ENCODE peak calls at places on chromosomes 12 and 14, in seven cellular contexts. One of them, this sample, is unnamed.

GRCh38 chr12:6334940-6335450 is 6.9 kb downstream of the TNFRSF1A start:
- DNase-seq in bronchial epithelial cell: no peak
- DNase-seq in upper lobe of right lung: no peak
- DNase-seq in fibroblast of mammary gland: peak; percentile 43
- DNase-seq in effector memory CD8-positive, alpha-beta T cell: no peak
- DNase-seq in LoVo: no peak
- DNase-seq in Right ventricle myocardium inferior: peak; percentile 70
- DNase-seq in this sample: peak; percentile 11

GRCh38 chr12:124423683-124424515 is 129.0 kb downstream of the RFLNA start:
- DNase-seq in LoVo: no peak
- DNase-seq in effector memory CD8-positive, alpha-beta T cell: peak; percentile 9
- DNase-seq in fibroblast of mammary gland: no peak
- DNase-seq in Right ventricle myocardium inferior: no peak
- DNase-seq in bronchial epithelial cell: no peak
- DNase-seq in upper lobe of right lung: no peak
- DNase-seq in this sample: no peak

GRCh38 chr12:31868980-31869379 is 90.2 kb upstream of the RESF1 start:
- DNase-seq in LoVo: peak; percentile 35
- DNase-seq in fibroblast of mammary gland: peak; percentile 48
- DNase-seq in effector memory CD8-positive, alpha-beta T cell: no peak
- DNase-seq in bronchial epithelial cell: peak; percentile 44
- DNase-seq in upper lobe of right lung: no peak
- DNase-seq in Right ventricle myocardium inferior: no peak
- DNase-seq in this sample: peak; percentile 3

GRCh38 chr12:113844495-113845175 is 121.5 kb downstream of the RBM19 start:
- DNase-seq in upper lobe of right lung: no peak
- DNase-seq in LoVo: no peak
- DNase-seq in effector memory CD8-positive, alpha-beta T cell: no peak
- DNase-seq in Right ventricle myocardium inferior: peak; percentile 63
- DNase-seq in bronchial epithelial cell: no peak
- DNase-seq in fibroblast of mammary gland: no peak
- DNase-seq in this sample: no peak

GRCh38 chr12:87427770-87428169 is 601.4 kb downstream of the C12orf50 start:
- DNase-seq in upper lobe of right lung: no peak
- DNase-seq in fibroblast of mammary gland: no peak
- DNase-seq in effector memory CD8-positive, alpha-beta T cell: no peak
- DNase-seq in bronchial epithelial cell: peak; percentile 92
- DNase-seq in LoVo: peak; percentile 56
- DNase-seq in Right ventricle myocardium inferior: no peak
- DNase-seq in this sample: no peak

GRCh38 chr12:21483531-21483930 is 17.9 kb downstream of the RECQL start:
- DNase-seq in LoVo: no peak
- DNase-seq in effector memory CD8-positive, alpha-beta T cell: no peak
- DNase-seq in Right ventricle myocardium inferior: no peak
- DNase-seq in upper lobe of right lung: no peak
- DNase-seq in bronchial epithelial cell: no peak
- DNase-seq in fibroblast of mammary gland: no peak
- DNase-seq in this sample: no peak

GRCh38 chr14:92952497-92953298 is 29.7 kb downstream of the CHGA start:
- DNase-seq in upper lobe of right lung: peak; percentile 75
- DNase-seq in effector memory CD8-positive, alpha-beta T cell: no peak
- DNase-seq in Right ventricle myocardium inferior: peak; percentile 87
- DNase-seq in fibroblast of mammary gland: no peak
- DNase-seq in bronchial epithelial cell: no peak
- DNase-seq in LoVo: no peak
- DNase-seq in this sample: no peak

GRCh38 chr12:12327802-12328201 is 22.2 kb downstream of the MANSC1 start:
- DNase-seq in bronchial epithelial cell: peak; percentile 65
- DNase-seq in LoVo: peak; percentile 86
- DNase-seq in upper lobe of right lung: no peak
- DNase-seq in effector memory CD8-positive, alpha-beta T cell: peak; percentile 30
- DNase-seq in fibroblast of mammary gland: peak; percentile 76
- DNase-seq in Right ventricle myocardium inferior: no peak
- DNase-seq in this sample: peak; percentile 60

GRCh38 chr12:85874064-85874463 is at the start of gene NTS:
- DNase-seq in Right ventricle myocardium inferior: no peak
- DNase-seq in effector memory CD8-positive, alpha-beta T cell: no peak
- DNase-seq in LoVo: no peak
- DNase-seq in bronchial epithelial cell: peak; percentile 7
- DNase-seq in fibroblast of mammary gland: no peak
- DNase-seq in upper lobe of right lung: no peak
- DNase-seq in this sample: no peak

GRCh38 chr14:51386983-51387730 is 147.1 kb downstream of the TMX1 start:
- DNase-seq in Right ventricle myocardium inferior: no peak
- DNase-seq in upper lobe of right lung: no peak
- DNase-seq in effector memory CD8-positive, alpha-beta T cell: no peak
- DNase-seq in LoVo: no peak
- DNase-seq in fibroblast of mammary gland: peak; percentile 61
- DNase-seq in bronchial epithelial cell: no peak
- DNase-seq in this sample: peak; percentile 31

GRCh38 chr14:53411110-53411509 is 258.0 kb upstream of the DDHD1 start:
- DNase-seq in upper lobe of right lung: no peak
- DNase-seq in Right ventricle myocardium inferior: no peak
- DNase-seq in bronchial epithelial cell: peak; percentile 14
- DNase-seq in effector memory CD8-positive, alpha-beta T cell: no peak
- DNase-seq in LoVo: no peak
- DNase-seq in fibroblast of mammary gland: peak; percentile 79
- DNase-seq in this sample: peak; percentile 85

GRCh38 chr12:34347367-34347766 is 325.1 kb downstream of the ALG10 start:
- DNase-seq in upper lobe of right lung: no peak
- DNase-seq in LoVo: peak; percentile 71
- DNase-seq in Right ventricle myocardium inferior: no peak
- DNase-seq in effector memory CD8-positive, alpha-beta T cell: no peak
- DNase-seq in fibroblast of mammary gland: no peak
- DNase-seq in bronchial epithelial cell: no peak
- DNase-seq in this sample: no peak

GRCh38 chr14:73237219-73237785 is at the start of gene PAPLN:
- DNase-seq in Right ventricle myocardium inferior: no peak
- DNase-seq in LoVo: peak; percentile 49
- DNase-seq in upper lobe of right lung: no peak
- DNase-seq in effector memory CD8-positive, alpha-beta T cell: no peak
- DNase-seq in fibroblast of mammary gland: peak; percentile 31
- DNase-seq in bronchial epithelial cell: no peak
- DNase-seq in this sample: no peak

GRCh38 chr12:6062427-6063378 is 61.8 kb downstream of the VWF start:
- DNase-seq in fibroblast of mammary gland: peak; percentile 44
- DNase-seq in bronchial epithelial cell: no peak
- DNase-seq in upper lobe of right lung: peak; percentile 74
- DNase-seq in LoVo: peak; percentile 60
- DNase-seq in Right ventricle myocardium inferior: no peak
- DNase-seq in effector memory CD8-positive, alpha-beta T cell: peak; percentile 40
- DNase-seq in this sample: peak; percentile 32

GRCh38 chr14:34498684-34499412 is 36.8 kb upstream of the SPTSSA start:
- DNase-seq in fibroblast of mammary gland: peak; percentile 38
- DNase-seq in bronchial epithelial cell: peak; percentile 37
- DNase-seq in upper lobe of right lung: no peak
- DNase-seq in Right ventricle myocardium inferior: no peak
- DNase-seq in LoVo: peak; percentile 46
- DNase-seq in effector memory CD8-positive, alpha-beta T cell: no peak
- DNase-seq in this sample: peak; percentile 38

GRCh38 chr12:130514149-130514551 is 176.5 kb downstream of the PIWIL1 start:
- DNase-seq in bronchial epithelial cell: no peak
- DNase-seq in Right ventricle myocardium inferior: no peak
- DNase-seq in fibroblast of mammary gland: no peak
- DNase-seq in upper lobe of right lung: no peak
- DNase-seq in effector memory CD8-positive, alpha-beta T cell: no peak
- DNase-seq in LoVo: no peak
- DNase-seq in this sample: no peak

GRCh38 chr12:39959467-39959866 is 146.4 kb downstream of the SLC2A13 start:
- DNase-seq in effector memory CD8-positive, alpha-beta T cell: no peak
- DNase-seq in Right ventricle myocardium inferior: no peak
- DNase-seq in fibroblast of mammary gland: no peak
- DNase-seq in bronchial epithelial cell: no peak
- DNase-seq in upper lobe of right lung: no peak
- DNase-seq in LoVo: no peak
- DNase-seq in this sample: no peak

GRCh38 chr12:74889563-74890236 is 319.9 kb downstream of the KCNC2 start:
- DNase-seq in upper lobe of right lung: no peak
- DNase-seq in effector memory CD8-positive, alpha-beta T cell: no peak
- DNase-seq in LoVo: no peak
- DNase-seq in Right ventricle myocardium inferior: no peak
- DNase-seq in fibroblast of mammary gland: peak; percentile 57
- DNase-seq in bronchial epithelial cell: peak; percentile 76
- DNase-seq in this sample: peak; percentile 81

GRCh38 chr12:1289371-1290155 is 298.5 kb downstream of the ERC1 start:
- DNase-seq in Right ventricle myocardium inferior: no peak
- DNase-seq in LoVo: no peak
- DNase-seq in bronchial epithelial cell: no peak
- DNase-seq in fibroblast of mammary gland: no peak
- DNase-seq in upper lobe of right lung: no peak
- DNase-seq in effector memory CD8-positive, alpha-beta T cell: no peak
- DNase-seq in this sample: no peak

GRCh38 chr14:46250113-46250703 is 401.4 kb downstream of the RPL10L start:
- DNase-seq in Right ventricle myocardium inferior: no peak
- DNase-seq in upper lobe of right lung: no peak
- DNase-seq in bronchial epithelial cell: peak; percentile 43
- DNase-seq in effector memory CD8-positive, alpha-beta T cell: no peak
- DNase-seq in LoVo: peak; percentile 13
- DNase-seq in fibroblast of mammary gland: peak; percentile 37
- DNase-seq in this sample: peak; percentile 1

GRCh38 chr12:131913666-131914065 is 15.4 kb upstream of the PUS1 start:
- DNase-seq in effector memory CD8-positive, alpha-beta T cell: no peak
- DNase-seq in Right ventricle myocardium inferior: peak; percentile 58
- DNase-seq in fibroblast of mammary gland: no peak
- DNase-seq in LoVo: no peak
- DNase-seq in bronchial epithelial cell: no peak
- DNase-seq in upper lobe of right lung: no peak
- DNase-seq in this sample: no peak

GRCh38 chr14:68824517-68825347 is 31.9 kb upstream of the ZFP36L1 start:
- DNase-seq in fibroblast of mammary gland: peak; percentile 79
- DNase-seq in effector memory CD8-positive, alpha-beta T cell: no peak
- DNase-seq in upper lobe of right lung: peak; percentile 93
- DNase-seq in Right ventricle myocardium inferior: peak; percentile 94
- DNase-seq in bronchial epithelial cell: peak; percentile 51
- DNase-seq in LoVo: peak; percentile 75
- DNase-seq in this sample: peak; percentile 74

GRCh38 chr14:62117718-62118164 is 355.5 kb downstream of the SNAPC1 start:
- DNase-seq in LoVo: no peak
- DNase-seq in upper lobe of right lung: no peak
- DNase-seq in bronchial epithelial cell: no peak
- DNase-seq in fibroblast of mammary gland: no peak
- DNase-seq in Right ventricle myocardium inferior: no peak
- DNase-seq in effector memory CD8-positive, alpha-beta T cell: no peak
- DNase-seq in this sample: no peak

GRCh38 chr12:63220921-63221320 is 69.9 kb upstream of the AVPR1A start:
- DNase-seq in LoVo: no peak
- DNase-seq in effector memory CD8-positive, alpha-beta T cell: no peak
- DNase-seq in upper lobe of right lung: no peak
- DNase-seq in Right ventricle myocardium inferior: no peak
- DNase-seq in bronchial epithelial cell: no peak
- DNase-seq in fibroblast of mammary gland: no peak
- DNase-seq in this sample: no peak

GRCh38 chr12:14260011-14260993 is 105.2 kb upstream of the ATF7IP start:
- DNase-seq in effector memory CD8-positive, alpha-beta T cell: no peak
- DNase-seq in Right ventricle myocardium inferior: peak; percentile 95
- DNase-seq in bronchial epithelial cell: peak; percentile 87
- DNase-seq in fibroblast of mammary gland: peak; percentile 93
- DNase-seq in upper lobe of right lung: peak; percentile 95
- DNase-seq in LoVo: peak; percentile 81
- DNase-seq in this sample: peak; percentile 92

GRCh38 chr12:19158909-19159308 is 29.4 kb downstream of the PLEKHA5 start:
- DNase-seq in LoVo: no peak
- DNase-seq in upper lobe of right lung: no peak
- DNase-seq in bronchial epithelial cell: no peak
- DNase-seq in fibroblast of mammary gland: peak; percentile 25
- DNase-seq in effector memory CD8-positive, alpha-beta T cell: no peak
- DNase-seq in Right ventricle myocardium inferior: no peak
- DNase-seq in this sample: peak; percentile 54